ENCODE peak calls at places on chromosomes 2 and 18, in ten cellular contexts. L, U, E, H, Y, C, B, N, J and X are unnamed samples.

GRCh38 chr2:133952420-133952819 is 301.5 kb upstream of the MGAT5 start:
- DNase-seq in L (no peak), U (no peak), E (no peak), H (no peak), Y (no peak), C (no peak), B (no peak), N (no peak), J (no peak), X (no peak)

GRCh38 chr2:122643725-122644329 is 888.4 kb downstream of the TSN start:
- DNase-seq in L (no peak), U (no peak), E (no peak), H (peak; percentile 96), Y (peak; percentile 77), C (no peak), B (no peak), N (no peak), J (no peak), X (no peak)

GRCh38 chr2:15337996-15338666 is 223.0 kb downstream of the NBAS start:
- DNase-seq in L (no peak), U (no peak), E (no peak), H (peak; percentile 33), Y (no peak), C (no peak), B (no peak), N (peak; percentile 45), J (no peak), X (no peak)

GRCh38 chr2:51997571-51997970 is 965.6 kb upstream of the NRXN1 start:
- DNase-seq in L (no peak), U (no peak), E (no peak), H (peak; percentile 40), Y (peak; percentile 22), C (no peak), B (no peak), N (no peak), J (no peak), X (no peak)

GRCh38 chr2:32119161-32119560 is 46.5 kb upstream of the SLC30A6 start:
- DNase-seq in L (no peak), U (no peak), E (no peak), H (no peak), Y (no peak), C (no peak), B (no peak), N (no peak), J (no peak), X (no peak)

GRCh38 chr2:42959148-42959992 is 167.0 kb upstream of the HAAO start:
- DNase-seq in L (no peak), U (peak; percentile 85), E (peak; percentile 42), H (peak; percentile 81), Y (peak; percentile 67), C (no peak), B (peak; percentile 82), N (peak; percentile 24), J (no peak), X (no peak)

GRCh38 chr2:152450176-152450575 is 115.2 kb downstream of the FMNL2 start:
- DNase-seq in L (no peak), U (no peak), E (no peak), H (no peak), Y (no peak), C (no peak), B (no peak), N (no peak), J (no peak), X (no peak)

GRCh38 chr2:1866402-1867091 is 122.2 kb upstream of the PXDN start:
- DNase-seq in L (no peak), U (no peak), E (peak; percentile 38), H (no peak), Y (no peak), C (no peak), B (no peak), N (no peak), J (no peak), X (no peak)

GRCh38 chr2:241218131-241219029 is 29.9 kb downstream of the ANO7 start:
- DNase-seq in L (peak; percentile 55), U (peak; percentile 81), E (peak; percentile 83), H (peak; percentile 33), Y (peak; percentile 63), C (peak; percentile 18), B (no peak), N (peak; percentile 31), J (no peak), X (no peak)

GRCh38 chr18:66729459-66730239 is 125.8 kb upstream of the CDH19 start:
- DNase-seq in L (no peak), U (no peak), E (no peak), H (peak; percentile 4), Y (no peak), C (no peak), B (no peak), N (no peak), J (no peak), X (no peak)

GRCh38 chr18:50866765-50867164 is 12.2 kb upstream of the ME2 start:
- DNase-seq in L (no peak), U (no peak), E (no peak), H (peak; percentile 41), Y (peak; percentile 17), C (no peak), B (no peak), N (peak; percentile 12), J (no peak), X (no peak)

GRCh38 chr2:225124311-225124832 is 82.1 kb upstream of the DOCK10 start:
- DNase-seq in L (no peak), U (no peak), E (no peak), H (peak; percentile 33), Y (no peak), C (no peak), B (no peak), N (no peak), J (no peak), X (no peak)

GRCh38 chr2:99184811-99185210 is 3.8 kb downstream of the MRPL30 start:
- DNase-seq in L (no peak), U (no peak), E (no peak), H (no peak), Y (no peak), C (no peak), B (no peak), N (no peak), J (no peak), X (no peak)

GRCh38 chr2:99187011-99187410 is 6.0 kb downstream of the MRPL30 start:
- DNase-seq in L (no peak), U (no peak), E (no peak), H (no peak), Y (no peak), C (no peak), B (no peak), N (no peak), J (no peak), X (no peak)

GRCh38 chr2:99188357-99188756 is 7.4 kb downstream of the MRPL30 start:
- DNase-seq in L (no peak), U (no peak), E (no peak), H (no peak), Y (no peak), C (no peak), B (no peak), N (no peak), J (no peak), X (no peak)

DNA sequence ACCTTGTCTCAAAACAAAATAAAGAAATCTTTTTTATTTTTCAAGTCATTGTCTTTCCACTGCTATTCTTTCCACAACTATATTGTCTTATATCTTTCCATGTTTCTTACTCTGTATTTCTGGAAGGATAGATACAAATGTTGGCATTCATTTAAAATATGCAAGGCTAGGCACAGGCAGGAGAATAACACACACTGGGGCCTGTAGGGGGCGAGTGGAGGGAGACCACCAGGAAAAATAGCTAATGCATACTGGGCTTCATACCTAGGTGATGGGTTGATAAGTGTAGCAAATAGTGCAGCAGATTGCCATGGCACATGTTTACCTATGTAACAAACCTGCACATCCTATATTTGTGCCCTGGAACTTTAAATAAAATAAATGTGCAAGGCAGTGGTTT is 9.6 kb downstream of the MRPL30 start:
- DNase-seq in L (no peak), U (no peak), E (no peak), H (no peak), Y (no peak), C (no peak), B (no peak), N (no peak), J (no peak), X (no peak)
- TF ChIP-seq CTCF in L (no peak), U (no peak), E (peak; percentile 59), H (no peak), Y (no peak), C (no peak), B (no peak), N (no peak), J (no peak), X (peak; percentile 26)

DNA sequence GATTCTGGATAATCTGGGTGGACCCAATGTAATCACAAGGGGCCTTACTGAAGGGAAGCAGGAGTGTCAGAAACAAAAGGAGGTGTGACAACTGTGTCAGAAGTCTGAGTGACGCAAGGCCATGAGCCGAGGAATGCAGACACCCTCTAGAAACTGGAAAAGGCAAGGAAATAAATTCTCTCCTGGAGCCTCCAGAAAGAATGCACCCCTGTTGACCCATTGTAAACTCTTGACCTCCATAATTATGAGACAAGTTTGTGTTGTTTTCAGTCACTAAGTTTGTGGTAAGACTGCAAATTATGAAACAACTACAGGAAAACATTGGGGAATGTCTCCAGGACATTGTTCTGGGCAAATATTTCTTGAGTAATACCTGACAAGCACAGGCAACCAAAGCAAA is 47.3 kb upstream of the B3GNT7 start:
- DNase-seq in L (peak; percentile 13), U (no peak), E (peak; percentile 24), H (peak; percentile 71), Y (peak; percentile 19), C (no peak), B (no peak), N (no peak), J (no peak), X (no peak)
- H3K4me3 ChIP-seq in L (no peak overlapping the region), U (no peak overlapping the region), E (no peak overlapping the region), H (no peak overlapping the region), Y (no peak overlapping the region), C (no peak overlapping the region), B (no peak overlapping the region), N (no peak overlapping the region), J (no peak overlapping the region), X (no peak overlapping the region)

GRCh38 chr2:29295843-29296242 is 180.6 kb downstream of the CLIP4 start:
- DNase-seq in L (no peak), U (no peak), E (peak; percentile 72), H (peak; percentile 47), Y (peak; percentile 18), C (no peak), B (no peak), N (no peak), J (no peak), X (no peak)
- TF ChIP-seq CTCF in L (no peak), U (no peak), E (peak; percentile 68), H (peak; percentile 49), Y (peak; percentile 19), C (no peak), B (no peak), N (no peak), J (no peak), X (peak; percentile 36)

DNA sequence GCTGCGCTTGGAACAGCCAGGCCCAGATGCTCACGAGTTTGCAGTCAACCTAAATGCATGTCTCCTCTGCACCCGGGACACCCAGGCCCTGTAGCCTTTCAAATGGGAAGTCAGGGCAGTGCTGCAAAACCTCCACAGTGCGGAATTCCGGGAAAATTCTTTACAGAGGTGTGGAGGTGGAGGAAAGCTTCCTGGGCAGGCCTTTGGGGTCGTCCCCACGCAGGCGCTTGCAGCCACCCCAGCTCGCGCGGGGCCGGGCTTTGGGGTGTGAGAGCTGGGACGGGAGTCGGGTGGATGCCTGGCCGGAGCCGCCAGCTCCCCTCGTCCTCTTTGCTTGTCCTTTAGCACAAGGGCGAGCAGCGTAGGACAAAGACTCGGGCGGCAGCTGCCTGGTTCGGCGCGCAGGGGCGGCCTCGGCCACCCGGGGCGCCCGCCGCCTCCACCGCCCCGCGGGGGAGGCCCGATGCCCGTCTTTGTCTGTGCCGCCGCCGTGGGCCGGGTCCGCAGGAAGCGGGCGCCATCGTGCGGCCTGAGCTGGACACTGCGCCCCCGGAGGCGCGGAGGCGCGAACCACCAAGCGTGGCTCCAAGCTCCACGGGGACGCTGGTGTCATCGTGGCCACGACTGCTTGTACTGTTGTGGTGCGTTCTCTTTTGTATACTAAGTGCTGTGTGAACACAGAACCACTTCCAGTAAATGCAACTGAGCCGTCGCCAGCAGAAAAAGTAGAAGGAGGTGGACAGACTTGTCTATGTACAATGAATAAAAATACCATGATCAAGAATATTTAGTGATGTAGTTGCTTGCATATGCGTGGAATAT is 28.2 kb upstream of the BCL11A start:
- DNase-seq in L (peak; percentile 77), U (peak; percentile 77), E (peak; percentile 90), H (peak; percentile 49), Y (peak; percentile 82), C (peak; percentile 60), B (no peak), N (peak; percentile 49), J (no peak), X (no peak)
- H3K4me3 ChIP-seq in L (peak overlapping the region; percentile 50), U (peak overlapping the region; percentile 55), E (peak overlapping the region; percentile 71), H (peak overlapping the region; percentile 33), Y (peak overlapping the region; percentile 41), C (no peak overlapping the region), B (peak overlapping the region; percentile 47), N (no peak overlapping the region), J (peak overlapping the region; percentile 37), X (peak overlapping the region; percentile 37)